ENCODE peak calls at places on chromosomes 13 and 19, in seven cellular contexts. N, H, P, Q, J, V and Z are unnamed samples.

GRCh38 chr13:35898041-35898440 is 233.1 kb downstream of the DCLK1 start:
- DNase-seq in N (no peak), H (no peak), P (no peak), Q (no peak), J (no peak), V (no peak), Z (no peak)

GRCh38 chr19:39155741-39156140 is 30.2 kb downstream of the PAK4 start:
- DNase-seq in N (no peak), H (no peak), P (no peak), Q (no peak), J (no peak), V (no peak), Z (no peak)

GRCh38 chr19:18286973-18287635 is 5.7 kb upstream of the JUND start:
- DNase-seq in N (no peak), H (no peak), P (no peak), Q (no peak), J (no peak), V (no peak), Z (no peak)

GRCh38 chr19:35346193-35347052 is 1.3 kb upstream of the FFAR1 start:
- DNase-seq in N (no peak), H (peak; percentile 42), P (no peak), Q (no peak), J (no peak), V (peak; percentile 53), Z (no peak)

GRCh38 chr19:10654610-10655456 is 687 bp downstream of the ILF3 start:
- DNase-seq in N (peak; percentile 65), H (peak; percentile 52), P (peak; percentile 47), Q (peak; percentile 71), J (peak; percentile 64), V (peak; percentile 40), Z (no peak)

GRCh38 chr19:805600-806550 is 8.6 kb downstream of the PTBP1 start:
- DNase-seq in N (no peak), H (no peak), P (no peak), Q (peak; percentile 34), J (no peak), V (no peak), Z (no peak)

GRCh38 chr19:55546822-55547614 is 1.7 kb upstream of the SBK3 start:
- DNase-seq in N (peak; percentile 34), H (peak; percentile 46), P (peak; percentile 92), Q (peak; percentile 91), J (no peak), V (no peak), Z (no peak)

GRCh38 chr19:14563989-14564650 is 7.7 kb downstream of the NDUFB7 start:
- DNase-seq in N (no peak), H (no peak), P (peak; percentile 21), Q (peak; percentile 52), J (peak; percentile 11), V (no peak), Z (no peak)

GRCh38 chr13:111005364-111005763 is 90.5 kb upstream of the ANKRD10 start:
- DNase-seq in N (no peak), H (no peak), P (no peak), Q (no peak), J (peak; percentile 2), V (no peak), Z (no peak)